ENCODE peak calls at places on chromosomes 2 and 18, in eight cellular contexts. J, B, W, S, N, A, X and V are unnamed samples.

GRCh38 chr2:28951910-28952805 is 28.9 kb upstream of the TOGARAM2 start:
- DNase-seq in J (peak), B (no peak), W (no peak), S (no peak), N (peak), A (peak), X (peak), V (no peak)

GRCh38 chr2:223697316-223697875 is 95.2 kb upstream of the SCG2 start:
- DNase-seq in J (no peak), B (no peak), W (no peak), S (no peak), N (peak), A (no peak), X (no peak), V (no peak)

GRCh38 chr2:210399440-210400041 is 77.0 kb downstream of the LANCL1 start:
- DNase-seq in J (peak), B (no peak), W (no peak), S (no peak), N (no peak), A (peak), X (peak), V (peak)

GRCh38 chr2:99520813-99521212 is 31.0 kb upstream of the REV1 start:
- DNase-seq in J (no peak), B (no peak), W (no peak), S (no peak), N (no peak), A (no peak), X (no peak), V (no peak)

GRCh38 chr2:7794916-7795315 is 877.7 kb downstream of the RNF144A start:
- DNase-seq in J (no peak), B (no peak), W (no peak), S (no peak), N (peak), A (no peak), X (no peak), V (no peak)

GRCh38 chr2:74261204-74261864 is 62.9 kb downstream of the MTHFD2 start:
- DNase-seq in J (peak), B (no peak), W (no peak), S (peak), N (peak), A (peak), X (peak), V (no peak)

GRCh38 chr2:37585982-37586621 is 85.3 kb downstream of the CDC42EP3 start:
- DNase-seq in J (peak), B (peak), W (no peak), S (no peak), N (peak), A (peak), X (peak), V (no peak)

GRCh38 chr2:138036522-138036921 is 72.2 kb downstream of the HNMT start:
- DNase-seq in J (no peak), B (no peak), W (no peak), S (no peak), N (no peak), A (no peak), X (no peak), V (no peak)

GRCh38 chr2:2107140-2107539 is 223.9 kb downstream of the MYT1L start:
- DNase-seq in J (no peak), B (no peak), W (no peak), S (no peak), N (no peak), A (no peak), X (peak), V (no peak)

GRCh38 chr2:61898810-61899209 is 6.7 kb upstream of the COMMD1 start:
- DNase-seq in J (peak), B (no peak), W (no peak), S (no peak), N (peak), A (peak), X (peak), V (peak)
- TF ChIP-seq CTCF in J (peak), B (peak), W (peak), S (peak), N (peak), A (peak), X (peak), V (peak)

GRCh38 chr2:130798472-130799221 is 38.1 kb upstream of the ARHGEF4 start:
- DNase-seq in J (peak), B (peak), W (no peak), S (no peak), N (peak), A (peak), X (peak), V (no peak)

GRCh38 chr2:130795431-130795830 is 40.1 kb downstream of the AMER3 start:
- DNase-seq in J (no peak), B (no peak), W (no peak), S (no peak), N (no peak), A (no peak), X (no peak), V (no peak)

GRCh38 chr2:130797493-130798435 is 39.0 kb upstream of the ARHGEF4 start:
- DNase-seq in J (peak), B (peak), W (peak), S (peak), N (peak), A (peak), X (peak), V (peak)

GRCh38 chr2:130796280-130796679 is 40.4 kb upstream of the ARHGEF4 start:
- DNase-seq in J (no peak), B (no peak), W (no peak), S (no peak), N (no peak), A (no peak), X (no peak), V (no peak)

GRCh38 chr2:130799295-130799694 is 37.4 kb upstream of the ARHGEF4 start:
- DNase-seq in J (no peak), B (no peak), W (no peak), S (no peak), N (no peak), A (no peak), X (no peak), V (no peak)
- TF ChIP-seq CTCF in J (no peak), B (no peak), W (no peak), S (no peak), N (no peak), A (no peak), X (no peak), V (no peak)

DNA sequence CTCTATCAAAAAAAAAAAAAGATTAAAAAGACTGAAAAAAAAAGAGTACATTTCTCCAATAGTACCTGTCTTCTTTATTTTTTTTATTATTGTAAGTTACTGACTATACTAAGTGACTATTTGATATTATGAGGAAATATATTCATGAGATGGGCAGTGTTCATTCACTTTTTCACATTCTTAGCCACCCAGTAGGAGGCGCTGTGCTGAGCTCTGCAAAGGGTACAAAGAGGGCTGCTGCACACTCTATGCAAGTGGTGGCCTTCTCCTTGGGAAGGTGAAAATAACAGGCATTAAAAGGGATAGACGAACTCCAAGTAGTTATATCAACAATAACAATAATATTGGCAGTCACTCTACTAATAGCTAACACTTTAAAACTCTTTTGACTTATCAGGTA is 1034.9 kb upstream of the FANCL start:
- DNase-seq in J (no peak), B (no peak), W (no peak), S (no peak), N (no peak), A (no peak), X (no peak), V (no peak)
- TF ChIP-seq CTCF in J (peak), B (no peak), W (peak), S (peak), N (peak), A (no peak), X (peak), V (peak)

DNA sequence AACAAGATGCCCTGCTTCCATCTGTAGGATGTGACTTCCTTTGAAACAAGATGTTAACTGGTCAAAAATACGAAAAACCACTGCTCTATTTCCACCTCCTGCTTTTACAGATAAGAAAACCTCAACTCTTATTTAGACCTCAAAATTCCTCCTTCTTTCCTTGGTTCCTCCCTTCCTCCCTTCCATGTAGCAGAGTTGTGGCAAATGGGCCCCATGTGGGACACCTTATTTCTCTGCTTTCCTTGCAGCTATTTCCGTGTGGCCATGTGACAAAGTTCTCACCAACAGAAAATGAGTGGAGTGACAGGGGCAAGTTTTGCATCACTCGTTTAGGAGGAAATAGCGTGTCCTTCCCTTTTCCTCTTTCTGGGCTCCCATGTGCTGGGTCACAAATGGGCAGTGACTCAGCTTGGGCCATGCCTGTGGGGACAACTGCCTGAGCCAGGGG is 69.4 kb upstream of the SMAD2 start:
- DNase-seq in J (no peak), B (peak), W (no peak), S (no peak), N (no peak), A (no peak), X (no peak), V (no peak)
- TF ChIP-seq CTCF in J (no peak), B (no peak), W (no peak), S (no peak), N (no peak), A (no peak), X (no peak), V (no peak)

GRCh38 chr2:47087051-47087450 is 68.1 kb downstream of the STPG4 start:
- DNase-seq in J (no peak), B (no peak), W (no peak), S (no peak), N (no peak), A (no peak), X (no peak), V (no peak)

GRCh38 chr2:47089083-47089464 is 66.0 kb downstream of the STPG4 start:
- DNase-seq in J (peak), B (no peak), W (no peak), S (no peak), N (no peak), A (peak), X (peak), V (no peak)

GRCh38 chr2:47086571-47086970 is 68.5 kb downstream of the STPG4 start:
- DNase-seq in J (no peak), B (no peak), W (no peak), S (no peak), N (no peak), A (no peak), X (no peak), V (no peak)

GRCh38 chr2:47086054-47086471 is 69.0 kb downstream of the STPG4 start:
- DNase-seq in J (no peak), B (no peak), W (no peak), S (no peak), N (no peak), A (no peak), X (no peak), V (no peak)

GRCh38 chr2:47088371-47089082 is 66.6 kb downstream of the STPG4 start:
- DNase-seq in J (no peak), B (no peak), W (no peak), S (no peak), N (no peak), A (peak), X (no peak), V (no peak)
- TF ChIP-seq CTCF in J (peak), B (no peak), W (peak), S (no peak), N (no peak), A (peak), X (no peak), V (peak)